ENCODE peak calls at places on chromosomes 4 and X, in seven cellular contexts. M is fibroblast of pulmonary artery, X is breast epithelium, K is cardiac fibroblast, G is glutamatergic neuron, C is GM12865, J is nephron progenitor cell. V is an unnamed sample.

GRCh38 chrX:37425370-37425769 is 76.2 kb downstream of the PRRG1 start:
- DNase-seq in M (no peak), X (no peak), K (no peak), G (no peak), C (no peak), J (no peak), V (no peak)

GRCh38 chrX:74557378-74557777 is 57.0 kb downstream of the RLIM start:
- DNase-seq in M (no peak), X (no peak), K (no peak), G (no peak), C (no peak), J (no peak), V (no peak)

GRCh38 chr4:188214861-188215260 is 75.6 kb downstream of the TRIML1 start:
- DNase-seq in M (no peak), X (no peak), K (no peak), G (no peak), C (no peak), J (no peak), V (no peak)

GRCh38 chrX:10519761-10520160 is 100.6 kb downstream of the MID1 start:
- DNase-seq in M (peak; percentile 36), X (no peak), K (peak; percentile 68), G (no peak), C (no peak), J (no peak), V (no peak)

GRCh38 chr4:59094505-59094904 is 1984.3 kb upstream of the IGFBP7 start:
- DNase-seq in M (no peak), X (no peak), K (no peak), G (no peak), C (no peak), J (no peak), V (no peak)

GRCh38 chrX:141468940-141469339 is 115.6 kb downstream of the SPANXA1 start:
- DNase-seq in M (peak; percentile 73), X (no peak), K (peak; percentile 45), G (no peak), C (no peak), J (no peak), V (no peak)

GRCh38 chr4:169899295-169899694 is 126.9 kb downstream of the MFAP3L start:
- DNase-seq in M (no peak), X (no peak), K (no peak), G (no peak), C (no peak), J (no peak), V (no peak)

GRCh38 chr4:30722916-30723270 is 2.7 kb downstream of the PCDH7 start:
- DNase-seq in M (no peak), X (no peak), K (no peak), G (peak; percentile 23), C (no peak), J (peak; percentile 20), V (no peak)

GRCh38 chr4:48943387-48943786 is 36.8 kb upstream of the OCIAD2 start:
- DNase-seq in M (no peak), X (no peak), K (no peak), G (no peak), C (no peak), J (no peak), V (no peak)

GRCh38 chr4:71195932-71196331 is 142.9 kb upstream of the SLC4A4 start:
- DNase-seq in M (no peak), X (no peak), K (peak; percentile 29), G (no peak), C (no peak), J (no peak), V (no peak)

GRCh38 chr4:78560296-78560963 is 8.9 kb downstream of the ANXA3 start:
- DNase-seq in M (peak; percentile 90), X (no peak), K (peak; percentile 88), G (no peak), C (no peak), J (no peak), V (no peak)

GRCh38 chrX:37454537-37455285 is 105.5 kb downstream of the PRRG1 start:
- DNase-seq in M (peak; percentile 62), X (no peak), K (peak; percentile 42), G (no peak), C (no peak), J (no peak), V (no peak)

GRCh38 chrX:2549874-2550273 is 49.1 kb upstream of the DHRSX start:
- DNase-seq in M (no peak), X (no peak), K (no peak), G (no peak), C (no peak), J (no peak), V (no peak)

GRCh38 chr4:118811832-118812231 is 24.1 kb downstream of the SEC24D start:
- DNase-seq in M (peak; percentile 39), X (no peak), K (no peak), G (no peak), C (no peak), J (no peak), V (no peak)

GRCh38 chrX:70030242-70030823 is 19.4 kb downstream of the AWAT2 start:
- DNase-seq in M (peak; percentile 78), X (no peak), K (peak; percentile 72), G (peak; percentile 45), C (peak; percentile 49), J (peak; percentile 52), V (no peak)

GRCh38 chrX:108148524-108148923 is 56.9 kb downstream of the ATG4A start:
- DNase-seq in M (no peak), X (no peak), K (no peak), G (no peak), C (peak; percentile 52), J (no peak), V (no peak)

GRCh38 chr4:10107111-10108091 is 9.2 kb downstream of the WDR1 start:
- DNase-seq in M (no peak), X (no peak), K (peak; percentile 44), G (no peak), C (no peak), J (no peak), V (no peak)

GRCh38 chr4:115927382-115927781 is 814.0 kb upstream of the NDST4 start:
- DNase-seq in M (no peak), X (no peak), K (no peak), G (no peak), C (no peak), J (no peak), V (no peak)

DNA sequence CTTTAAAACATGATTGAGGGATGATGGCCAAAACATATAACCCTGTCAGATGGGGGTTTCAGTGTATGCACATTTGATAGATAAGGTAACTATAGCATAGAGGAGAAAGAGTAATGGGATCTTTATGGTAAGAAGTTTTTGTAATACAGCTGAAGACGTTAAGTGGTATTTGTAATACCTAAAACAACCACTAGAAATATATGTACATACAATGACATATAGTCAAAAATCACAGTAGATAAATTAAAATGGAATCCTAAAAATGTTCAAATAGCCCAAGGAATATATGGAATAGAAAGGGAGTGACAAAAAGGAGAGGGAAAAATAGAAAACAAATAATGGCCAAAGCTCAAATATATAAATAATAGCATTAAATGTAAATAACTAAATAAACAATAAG is 371.3 kb upstream of the FSTL5 start:
- DNase-seq in M (no peak), X (no peak), K (no peak), G (no peak), C (no peak), J (no peak), V (no peak)
- TF ChIP-seq CTCF in M (no peak), X (no peak), K (no peak), G (peak; percentile 66), C (no peak), J (no peak), V (no peak)

DNA sequence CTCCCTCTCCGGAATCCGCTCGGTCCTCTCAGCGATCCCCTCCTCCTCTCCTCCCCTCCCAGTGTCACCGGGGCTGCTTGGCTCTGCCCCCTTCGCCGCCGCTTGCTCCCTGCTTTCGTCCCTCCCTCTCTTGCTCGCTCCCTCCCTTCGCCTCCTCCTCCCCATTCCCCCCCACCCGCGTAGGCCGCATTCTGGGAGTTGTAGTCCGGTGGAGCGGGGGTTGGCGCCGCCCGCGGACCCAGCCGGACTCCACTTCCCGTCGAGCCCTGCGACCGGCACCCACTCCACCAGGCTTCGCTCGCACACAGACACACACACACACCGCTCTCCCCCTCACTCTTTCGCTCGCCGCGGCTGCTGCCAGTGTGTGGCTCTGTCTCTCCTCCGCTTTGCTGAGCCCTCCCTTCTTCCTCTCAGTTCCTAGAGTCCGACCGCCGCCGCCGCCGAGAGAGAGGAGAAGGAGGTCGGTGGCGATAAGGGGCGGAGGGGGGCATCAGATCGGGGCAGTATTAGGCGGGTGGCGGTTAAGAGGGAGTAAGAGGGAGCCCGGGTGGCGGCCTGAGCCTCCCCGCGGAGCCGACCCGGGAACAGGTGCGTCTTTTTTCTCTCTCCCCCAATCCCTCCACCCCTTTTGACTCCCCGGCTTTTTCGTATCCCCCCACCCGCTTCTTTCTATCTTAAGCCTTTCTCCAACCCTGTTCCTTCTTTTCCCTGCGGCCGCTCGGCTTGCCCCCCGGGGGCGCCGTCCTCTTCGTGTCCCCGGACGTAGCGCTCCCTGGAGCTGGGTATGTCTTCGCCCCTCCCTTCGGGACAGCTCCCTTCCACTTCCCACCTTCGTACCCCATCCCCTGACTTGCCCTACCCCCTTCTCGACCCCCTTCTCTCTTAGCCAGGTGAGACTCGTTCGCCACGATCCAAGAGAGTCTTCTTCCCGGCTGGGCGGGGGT is at the start of gene BCORL1:
- DNase-seq in M (peak; percentile 95), X (peak; percentile 86), K (peak; percentile 96), G (peak; percentile 87), C (peak; percentile 95), J (peak; percentile 85), V (no peak)
- TF ChIP-seq CTCF in M (no peak), X (no peak), K (no peak), G (no peak), C (no peak), J (no peak), V (no peak)

DNA sequence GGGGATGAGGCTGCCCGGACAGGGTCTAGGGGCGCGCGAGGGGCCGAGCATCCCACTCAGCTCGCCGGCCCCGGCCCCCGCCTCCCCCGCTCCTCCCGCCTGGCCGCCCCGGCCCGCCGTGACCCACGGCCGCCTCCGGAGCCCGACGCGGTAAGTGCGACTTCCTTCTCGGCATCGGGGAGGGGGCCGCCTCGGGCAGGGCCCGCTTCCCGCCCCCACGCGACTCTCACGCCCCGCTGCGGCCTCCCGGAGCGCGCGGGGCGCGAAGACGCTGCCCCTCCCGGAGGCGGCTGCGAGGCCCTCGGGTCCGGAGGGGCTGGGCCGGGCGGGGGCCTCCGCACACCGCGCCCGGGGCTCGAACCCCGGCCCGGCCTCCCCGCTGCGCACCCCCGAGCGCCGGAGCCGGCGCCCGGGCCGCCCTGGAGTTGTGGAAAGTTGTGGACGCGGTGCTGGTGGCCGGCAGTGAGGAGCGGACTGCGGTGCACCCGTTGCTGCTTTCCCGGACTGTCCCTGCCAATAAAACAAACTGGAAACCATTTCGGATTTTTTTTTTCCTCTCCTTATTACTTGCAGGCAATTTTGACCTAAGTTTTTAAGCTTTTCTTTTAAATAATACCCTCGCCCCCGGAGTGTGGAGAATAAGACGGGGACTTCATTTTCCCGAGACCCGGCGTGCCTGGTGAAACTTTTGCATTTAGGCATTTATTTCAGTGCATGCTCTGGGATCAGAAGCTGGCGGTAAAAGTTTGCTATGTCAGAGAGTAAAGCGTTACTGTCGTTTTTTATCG is 12.9 kb upstream of the TMEM156 start:
- DNase-seq in M (peak; percentile 33), X (no peak), K (peak; percentile 43), G (peak; percentile 36), C (no peak), J (peak; percentile 54), V (no peak)
- TF ChIP-seq CTCF in M (no peak), X (no peak), K (no peak), G (no peak), C (no peak), J (no peak), V (no peak)

DNA sequence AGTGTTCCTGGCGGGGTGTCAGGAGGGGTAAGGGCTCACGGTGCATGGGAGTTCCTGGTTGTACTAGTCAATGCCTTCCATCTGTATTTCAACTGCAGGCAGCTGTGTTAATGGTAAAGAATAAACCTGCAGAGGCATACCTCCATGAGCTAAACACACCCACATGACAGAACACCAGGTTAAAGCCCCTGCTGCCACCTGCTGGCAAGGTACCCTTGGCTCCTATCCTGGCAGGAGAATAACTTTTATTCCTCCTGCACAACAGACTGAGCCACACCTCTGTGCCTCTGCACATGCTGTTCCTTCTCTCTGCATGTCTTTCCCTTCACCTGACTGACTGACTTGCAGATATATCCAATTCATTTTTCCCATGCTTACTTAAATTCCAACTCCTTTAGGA is 11.1 kb downstream of the ITIH6 start:
- DNase-seq in M (no peak), X (no peak), K (no peak), G (no peak), C (peak; percentile 36), J (peak; percentile 16), V (no peak)
- TF ChIP-seq CTCF in M (no peak), X (no peak), K (no peak), G (no peak), C (peak; percentile 35), J (peak; percentile 18), V (no peak)